ENCODE peak calls at places on chromosomes 13 and 19, in five cellular contexts. T, Z, A, O and K are unnamed samples.

GRCh38 chr13:96680898-96681297 is 313.4 kb downstream of the OXGR1 start:
- DNase-seq in A (no peak), O (no peak), T (no peak), Z (no peak), K (no peak)

GRCh38 chr13:92197669-92198068 is 799.2 kb downstream of the GPC5 start:
- DNase-seq in A (no peak), Z (no peak), T (no peak), O (peak; percentile 7), K (no peak)

GRCh38 chr19:5154129-5154798 is 185.4 kb downstream of the KDM4B start:
- DNase-seq in Z (peak; percentile 27), T (peak; percentile 91), O (no peak), A (peak; percentile 67), K (peak; percentile 70)

GRCh38 chr13:60944016-60944415 is 471.6 kb downstream of the PCDH20 start:
- DNase-seq in Z (no peak), T (no peak), A (no peak), O (no peak), K (no peak)

GRCh38 chr13:102569488-102569887 is 27.3 kb upstream of the TPP2 start:
- DNase-seq in A (no peak), T (no peak), O (peak; percentile 9), Z (no peak), K (no peak)

GRCh38 chr13:40527914-40528313 is 138.5 kb downstream of the FOXO1 start:
- DNase-seq in Z (no peak), O (no peak), A (no peak), T (no peak), K (no peak)

GRCh38 chr19:47427241-47428176 is 8.2 kb upstream of the MEIS3 start:
- DNase-seq in T (peak; percentile 98), O (peak; percentile 40), A (peak; percentile 86), Z (peak; percentile 63), K (peak; percentile 85)

GRCh38 chr19:40530091-40530901 is 46.4 kb upstream of the SHKBP1 start:
- DNase-seq in O (no peak), Z (peak; percentile 10), T (peak; percentile 91), A (peak; percentile 73), K (no peak)

GRCh38 chr13:112751617-112752016 is 61.8 kb downstream of the ATP11A start:
- DNase-seq in Z (no peak), T (no peak), O (no peak), A (no peak), K (no peak)

GRCh38 chr19:16649734-16650133 is 10.2 kb downstream of the SMIM7 start:
- DNase-seq in O (no peak), T (no peak), Z (no peak), A (no peak), K (no peak)

GRCh38 chr19:41707502-41707812 is 969 bp upstream of the CEACAM5 start:
- DNase-seq in Z (no peak), T (peak; percentile 51), A (no peak), O (no peak), K (peak; percentile 48)

GRCh38 chr19:10842788-10843187 is 5.4 kb upstream of the C19orf38 start:
- DNase-seq in A (no peak), T (no peak), Z (no peak), O (no peak), K (no peak)

GRCh38 chr19:11423804-11424318 is 4.7 kb upstream of the RGL3 start:
- DNase-seq in O (no peak), Z (no peak), A (no peak), T (no peak), K (no peak)

GRCh38 chr13:35388979-35389378 is 87.5 kb downstream of the MAB21L1 start:
- DNase-seq in Z (no peak), T (no peak), O (peak; percentile 6), A (no peak), K (no peak)

GRCh38 chr13:78979349-78979748 is 320.4 kb upstream of the OBI1 start:
- DNase-seq in T (no peak), O (no peak), A (no peak), Z (no peak), K (no peak)

GRCh38 chr19:1260749-1261511 is 8.2 kb upstream of the CIRBP start:
- DNase-seq in Z (peak; percentile 95), T (peak; percentile 98), O (peak; percentile 93), A (peak; percentile 98), K (peak; percentile 98)

GRCh38 chr19:612941-613340 is 20.4 kb downstream of the POLRMT start:
- DNase-seq in Z (no peak), T (no peak), O (no peak), A (no peak), K (no peak)

GRCh38 chr19:13152854-13153626 is 2.8 kb downstream of the IER2 start:
- DNase-seq in Z (peak; percentile 98), A (peak; percentile 97), T (peak; percentile 99), O (peak; percentile 94), K (peak; percentile 95)

GRCh38 chr13:97257800-97258799 is 36.0 kb downstream of the MBNL2 start:
- DNase-seq in O (peak; percentile 97), Z (no peak), T (peak; percentile 85), A (peak; percentile 56), K (no peak)

GRCh38 chr19:55482128-55482961 is 2.6 kb upstream of the NAT14 start:
- DNase-seq in A (no peak), T (peak; percentile 51), Z (no peak), O (no peak), K (no peak)

GRCh38 chr19:11191273-11191755 is 6.0 kb downstream of the KANK2 start:
- DNase-seq in Z (no peak), O (peak; percentile 77), T (peak; percentile 63), A (no peak), K (no peak)

GRCh38 chr19:36058481-36059179 is 3.9 kb downstream of the WDR62 start:
- DNase-seq in O (no peak), A (no peak), Z (no peak), T (no peak), K (no peak)

GRCh38 chr19:36051637-36052036 is 2.4 kb downstream of the THAP8 start:
- DNase-seq in T (peak; percentile 80), O (no peak), Z (no peak), A (no peak), K (no peak)

GRCh38 chr19:36054119-36054732 is at the start of gene THAP8:
- DNase-seq in A (peak; percentile 97), Z (peak; percentile 99), T (peak; percentile 99), O (peak; percentile 99), K (peak; percentile 99)

GRCh38 chr19:36051236-36051635 is 2.8 kb downstream of the THAP8 start:
- DNase-seq in Z (no peak), T (peak; percentile 89), A (peak; percentile 27), O (no peak), K (no peak)

DNA sequence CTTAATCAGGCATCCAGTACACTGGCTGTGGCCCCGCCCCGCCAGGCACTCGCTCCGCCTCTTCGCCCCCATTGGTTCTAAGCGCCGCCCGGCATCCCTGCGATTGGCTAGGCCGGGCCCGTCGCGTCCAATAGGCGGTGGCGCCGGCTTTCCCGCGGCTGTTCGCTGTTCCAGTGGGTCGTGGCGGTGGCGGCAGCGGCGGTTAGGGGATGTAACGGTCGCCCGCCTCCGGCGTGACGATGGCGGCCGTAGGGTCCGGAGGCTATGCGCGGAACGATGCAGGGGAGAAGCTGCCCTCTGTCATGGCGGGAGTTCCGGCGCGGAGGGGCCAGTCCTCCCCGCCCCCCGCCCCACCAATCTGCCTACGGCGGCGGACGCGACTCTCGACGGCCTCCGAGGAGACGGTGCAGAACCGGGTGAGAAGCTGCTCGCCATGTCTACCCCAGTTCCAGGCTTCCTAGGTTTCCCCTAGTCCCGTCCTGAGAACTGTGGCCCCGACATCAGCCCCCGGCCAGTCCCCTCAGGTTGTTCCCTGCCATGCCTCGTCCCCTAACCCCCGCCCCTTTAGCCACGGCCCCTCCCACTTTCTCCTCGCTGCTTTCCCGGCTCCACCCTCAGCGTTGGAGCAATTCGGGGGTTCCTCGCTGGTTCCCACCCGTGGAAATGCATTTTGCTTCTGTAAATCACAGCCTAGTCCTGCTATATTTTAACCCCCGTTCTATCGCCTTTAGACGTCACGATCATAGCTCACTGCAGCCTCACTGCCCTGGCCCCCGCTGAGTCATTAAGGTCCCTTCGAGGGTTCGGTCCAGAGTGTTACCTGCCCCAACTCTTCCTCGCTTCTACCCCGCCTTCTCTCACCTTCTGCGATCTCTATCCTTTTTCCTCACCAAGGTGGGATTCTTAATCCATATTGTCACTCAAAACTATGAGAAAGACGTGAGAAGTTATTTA is at the start of gene WDR62:
- DNase-seq in T (peak; percentile 97), Z (peak; percentile 95), A (peak; percentile 94), O (peak; percentile 89), K (peak; percentile 95)
- TF ChIP-seq CTCF in T (no peak), Z (peak; percentile 34), A (no peak), O (no peak), K (peak; percentile 0)

DNA sequence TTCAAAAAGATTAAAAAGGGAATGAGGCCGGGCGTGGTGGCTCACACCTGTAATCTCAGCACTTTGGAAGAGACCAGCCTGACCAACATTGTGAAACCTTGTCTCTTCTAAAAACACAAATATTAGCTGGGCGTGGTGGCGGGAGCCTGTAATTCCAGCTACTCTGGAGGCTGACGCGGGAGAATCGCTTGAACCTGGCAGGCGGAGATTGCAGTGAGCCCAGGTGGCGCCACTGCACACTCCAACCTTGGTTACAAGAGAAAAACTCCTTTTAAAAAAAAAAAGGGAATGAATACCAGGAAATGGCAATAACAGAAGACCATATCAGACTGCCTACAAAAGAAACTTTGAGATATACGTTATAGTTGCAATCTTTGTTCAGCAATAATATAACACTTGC is 1244.5 kb downstream of the PCDH9 start:
- DNase-seq in Z (no peak), T (peak; percentile 85), O (no peak), A (peak; percentile 28), K (no peak)
- TF ChIP-seq CTCF in Z (no peak), T (peak; percentile 69), O (peak; percentile 21), A (no peak), K (peak; percentile 26)

GRCh38 chr13:41587490-41587889 is 130.1 kb downstream of the RGCC start:
- DNase-seq in Z (peak; percentile 25), A (peak; percentile 8), T (peak; percentile 76), O (no peak), K (no peak)
- TF ChIP-seq CTCF in Z (peak; percentile 26), A (peak; percentile 41), T (peak; percentile 66), O (peak; percentile 40), K (peak; percentile 39)

DNA sequence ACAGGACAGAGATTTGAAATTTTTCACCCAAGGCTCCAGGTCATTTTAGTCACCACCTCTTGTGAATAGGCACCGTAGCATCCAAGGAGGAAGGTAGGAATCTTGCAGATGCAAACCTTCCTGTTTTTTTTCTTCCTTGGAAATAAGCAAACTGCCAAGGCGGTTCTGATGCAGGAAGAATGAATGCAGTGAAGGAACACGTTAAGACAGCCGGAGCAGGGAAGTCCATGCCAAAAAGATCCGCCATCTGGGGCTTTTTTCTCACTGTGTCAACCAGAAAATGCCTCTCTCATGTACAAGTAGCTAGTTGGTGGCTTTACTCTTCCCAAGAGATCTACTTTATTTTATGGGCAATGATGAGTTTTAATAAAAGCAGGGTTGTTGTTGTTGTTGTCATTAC is 142.4 kb downstream of the ZIC5 start:
- DNase-seq in Z (no peak), A (no peak), T (no peak), O (no peak), K (no peak)
- TF ChIP-seq CTCF in Z (no peak), A (no peak), T (no peak), O (no peak), K (no peak)

DNA sequence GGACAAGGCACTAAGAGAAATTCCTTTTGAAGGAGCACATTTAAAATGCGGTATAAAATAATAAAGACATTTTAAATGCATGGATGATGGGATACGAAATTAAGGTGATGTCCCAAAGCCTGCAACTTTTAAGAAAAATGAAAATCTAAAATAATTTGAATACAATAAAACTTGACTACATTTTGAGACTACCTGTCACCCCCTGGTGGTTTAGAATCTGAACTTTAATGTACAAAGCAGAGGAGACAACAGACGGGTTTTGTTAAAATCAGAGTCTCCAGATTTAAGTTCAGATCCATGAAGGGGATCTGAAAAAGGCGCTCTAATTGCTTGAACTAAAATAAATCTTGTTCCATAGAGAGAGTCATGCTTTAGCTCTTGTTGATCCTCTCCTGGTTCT is 1129.3 kb upstream of the PCDH20 start:
- DNase-seq in Z (no peak), O (no peak), T (no peak), A (no peak), K (no peak)
- TF ChIP-seq CTCF in Z (no peak), O (peak; percentile 16), T (peak; percentile 67), A (peak; percentile 45), K (peak; percentile 51)

GRCh38 chr13:109203587-109203986 is 574.2 kb downstream of the MYO16 start:
- DNase-seq in O (no peak), Z (no peak), T (no peak), A (no peak), K (no peak)
- TF ChIP-seq CTCF in O (no peak), Z (no peak), T (no peak), A (no peak), K (no peak)